ENCODE peak calls at places on chromosomes 12 and 14, in five cellular contexts. D is tibial artery, E is A673, C is prostate gland, J is upper lobe of right lung. W is an unnamed sample.

GRCh38 chr14:67934087-67934486 is 114.5 kb downstream of the RAD51B start:
- DNase-seq in C (peak; percentile 59), E (peak; percentile 94), J (no peak), D (no peak), W (no peak)

GRCh38 chr12:108701779-108702435 is 29.4 kb downstream of the CORO1C start:
- DNase-seq in D (no peak), J (no peak), C (no peak), E (no peak), W (no peak)

GRCh38 chr14:41817626-41818025 is 210.9 kb downstream of the LRFN5 start:
- DNase-seq in C (no peak), J (no peak), E (peak; percentile 80), D (no peak), W (no peak)

GRCh38 chr12:56722832-56723231 is 2.3 kb downstream of the NACA start:
- DNase-seq in J (no peak), C (no peak), E (no peak), D (no peak), W (no peak)

GRCh38 chr12:23540572-23540971 is 408.9 kb downstream of the SOX5 start:
- DNase-seq in E (peak; percentile 69), C (no peak), J (no peak), D (no peak), W (no peak)

GRCh38 chr14:21136024-21136423 is 19.8 kb downstream of the OR5AU1 start:
- DNase-seq in E (peak; percentile 62), J (no peak), C (no peak), D (no peak), W (no peak)

GRCh38 chr12:96445743-96446655 is 43.4 kb upstream of the CFAP54 start:
- DNase-seq in J (no peak), E (peak; percentile 73), D (no peak), C (no peak), W (no peak)

GRCh38 chr14:65167072-65167645 is 64.8 kb upstream of the MAX start:
- DNase-seq in E (no peak), D (no peak), C (no peak), J (no peak), W (peak; percentile 13)

GRCh38 chr14:74519316-74520074 is 25.9 kb downstream of the ISCA2 start:
- DNase-seq in E (no peak), C (no peak), D (no peak), J (peak; percentile 54), W (no peak)

GRCh38 chr12:127284021-127284420 is 982.9 kb upstream of the TMEM132C start:
- DNase-seq in D (no peak), C (no peak), E (peak; percentile 91), J (no peak), W (no peak)
- H3K4me1 ChIP-seq in D (no peaks in the 10 kb centered on the region), C (no peaks in the 10 kb centered on the region), E (peaks cover 60% of the 10 kb centered on the region), J (no peaks in the 10 kb centered on the region), W (peaks cover 6% of the 10 kb centered on the region)

GRCh38 chr12:58917699-58918334 is 2.5 kb downstream of the LRIG3 start:
- DNase-seq in J (no peak), E (peak; percentile 57), C (no peak), D (no peak), W (no peak)
- H3K4me3 ChIP-seq in J (peak overlapping the region; percentile 63), E (peak overlapping the region; percentile 67), C (peak overlapping the region; percentile 60), D (peak overlapping the region; percentile 96), W (peak overlapping the region; percentile 91)

GRCh38 chr14:76489667-76490066 is 113.7 kb downstream of the ESRRB start:
- DNase-seq in J (no peak), C (no peak), E (no peak), D (no peak), W (no peak)
- H3K27ac ChIP-seq in J (no peak overlapping the region), C (no peak overlapping the region), E (no peak overlapping the region), D (no peak overlapping the region), W (no peak overlapping the region)

DNA sequence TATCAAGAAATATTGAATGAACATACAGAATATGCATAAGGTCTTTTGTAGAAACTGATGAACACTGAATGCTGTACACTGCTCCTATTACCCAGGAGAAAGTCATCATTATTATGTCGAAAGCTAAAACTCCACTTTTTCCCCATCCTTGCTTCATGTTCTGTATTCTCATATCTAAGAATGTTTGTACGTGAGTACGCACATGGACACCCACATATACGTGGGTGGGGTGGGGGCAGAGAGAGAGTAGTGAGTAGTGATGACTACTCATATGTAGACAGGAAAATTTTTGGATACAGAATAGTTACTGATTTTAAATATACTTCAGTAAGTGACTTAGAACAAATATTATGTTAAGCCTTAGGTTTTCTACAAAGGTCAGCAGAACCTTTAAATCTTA is 75.1 kb downstream of the FERMT2 start:
- DNase-seq in J (no peak), C (no peak), D (no peak), E (no peak), W (no peak)
- H3K4me1 ChIP-seq in J (peaks cover 6% of the 10 kb centered on the region), C (no peaks in the 10 kb centered on the region), D (peaks cover 36% of the 10 kb centered on the region), E (peaks cover 34% of the 10 kb centered on the region), W (peaks cover 31% of the 10 kb centered on the region)

GRCh38 chr14:105317546-105317945 is 3.0 kb downstream of the PACS2 start:
- DNase-seq in E (peak; percentile 28), J (no peak), D (peak; percentile 66), C (no peak), W (no peak)

GRCh38 chr14:105316563-105316941 is 2.0 kb downstream of the PACS2 start:
- DNase-seq in J (no peak), D (no peak), C (no peak), E (no peak), W (no peak)

GRCh38 chr14:105316968-105317498 is 2.5 kb downstream of the PACS2 start:
- DNase-seq in E (no peak), J (no peak), C (peak; percentile 33), D (no peak), W (no peak)

GRCh38 chr14:105315211-105315721 is 718 bp downstream of the PACS2 start:
- DNase-seq in J (peak; percentile 77), D (peak; percentile 34), C (peak; percentile 29), E (no peak), W (peak; percentile 77)

GRCh38 chr14:105315941-105316562 is 1.5 kb downstream of the PACS2 start:
- DNase-seq in D (no peak), E (no peak), J (no peak), C (no peak), W (no peak)
- H3K4me3 ChIP-seq in D (peak overlapping the region; percentile 77), E (peak overlapping the region; percentile 73), J (peak overlapping the region; percentile 73), C (peak overlapping the region; percentile 68), W (peak overlapping the region; percentile 84)

DNA sequence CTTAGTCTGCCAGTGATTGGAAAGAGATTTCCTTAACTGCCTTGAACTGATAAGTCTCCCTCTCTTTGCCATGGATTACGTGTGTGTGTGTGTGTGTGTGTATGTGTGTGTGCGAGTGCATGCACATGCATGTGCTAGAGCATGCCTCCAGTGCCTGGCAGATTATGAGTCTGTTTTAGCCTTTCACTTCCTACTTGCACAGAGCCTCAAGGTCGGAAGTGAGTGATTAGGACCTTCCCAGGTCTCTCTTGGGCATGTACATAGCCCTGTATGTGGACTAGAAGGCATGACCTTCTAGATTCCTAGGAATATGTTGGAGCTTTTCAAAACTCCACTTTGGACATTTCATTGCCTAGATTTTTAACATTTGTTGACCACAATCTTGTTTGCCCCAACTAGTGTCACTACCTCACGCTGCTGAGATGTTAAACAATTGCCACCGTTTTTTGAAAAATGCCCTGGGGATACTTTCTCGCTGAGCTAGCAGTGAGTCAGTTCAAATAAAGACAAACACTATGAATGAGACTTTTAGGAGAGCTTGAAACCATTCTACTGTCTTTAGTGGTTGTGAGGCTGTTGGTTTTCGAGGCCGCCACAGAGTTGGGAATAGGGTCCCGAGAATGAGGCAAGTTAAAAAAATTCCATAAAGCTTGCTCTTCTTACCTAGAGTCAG is 28.2 kb downstream of the KIAA0586 start:
- DNase-seq in D (no peak), C (no peak), J (no peak), E (no peak), W (no peak)
- H3K27ac ChIP-seq in D (no peak overlapping the region), C (no peak overlapping the region), J (no peak overlapping the region), E (no peak overlapping the region), W (no peak overlapping the region)

GRCh38 chr14:61643546-61643945 is 51.8 kb upstream of the HIF1A start:
- DNase-seq in D (no peak), C (no peak), J (no peak), E (no peak), W (no peak)
- H3K4me1 ChIP-seq in D (peaks cover 5% of the 10 kb centered on the region), C (no peaks in the 10 kb centered on the region), J (no peaks in the 10 kb centered on the region), E (no peaks in the 10 kb centered on the region), W (no peaks in the 10 kb centered on the region)

DNA sequence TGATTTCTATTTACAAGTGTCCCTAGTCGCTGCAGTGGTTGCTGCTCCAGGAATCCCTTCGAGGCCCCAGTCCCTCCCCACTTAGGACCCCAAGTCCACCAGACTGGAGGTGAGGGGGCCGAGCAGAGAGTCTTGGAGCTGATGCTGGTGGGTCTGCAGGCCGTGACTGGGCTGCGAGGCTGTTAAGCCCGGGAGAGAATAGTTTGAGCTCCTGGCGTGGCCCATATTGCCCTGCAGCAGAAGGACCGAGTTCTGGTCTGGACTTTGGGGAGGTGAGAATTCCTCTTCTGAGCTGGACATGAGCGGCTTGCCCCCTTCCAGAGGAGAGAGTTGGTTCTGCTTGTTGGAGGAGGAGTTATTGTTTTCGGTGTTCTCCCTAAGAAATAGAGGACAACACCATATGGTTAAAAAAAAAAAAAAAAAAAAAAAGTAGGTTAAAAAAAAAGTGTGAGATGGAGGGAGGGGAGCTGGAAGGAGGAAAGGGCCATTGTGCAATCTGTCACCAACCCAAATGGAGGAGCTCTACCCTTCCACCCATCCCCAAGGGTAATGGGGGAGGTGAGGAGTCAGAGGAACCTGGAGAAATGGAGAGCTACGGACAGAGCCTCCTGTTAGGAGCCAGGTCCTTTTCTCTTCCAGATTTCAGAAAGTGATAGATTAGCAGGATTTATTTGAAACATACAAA is 2.9 kb downstream of the SIX1 start:
- DNase-seq in E (peak; percentile 72), C (peak; percentile 55), D (peak; percentile 68), J (no peak), W (no peak)
- H3K4me3 ChIP-seq in E (peak overlapping the region; percentile 78), C (peak overlapping the region; percentile 46), D (peak overlapping the region; percentile 77), J (no peak overlapping the region), W (no peak overlapping the region)

GRCh38 chr14:100548295-100548655 is 38.9 kb downstream of the BEGAIN start:
- DNase-seq in D (no peak), E (no peak), J (no peak), C (no peak), W (no peak)
- H3K27ac ChIP-seq in D (no peak overlapping the region), E (no peak overlapping the region), J (peak overlapping the region; percentile 79), C (no peak overlapping the region), W (no peak overlapping the region)

W was measured in ascending aorta.